ENCODE peak calls at places on chromosomes 5 and 9, in five cellular contexts. Q is kidney, D is retinal pigment epithelial cell, T is GM12864, N is GM10248. B is an unnamed sample.

GRCh38 chr5:177330991-177331837 is 19.5 kb upstream of the MXD3 start:
- DNase-seq in T (no peak), N (no peak), Q (peak), D (no peak), B (no peak)

GRCh38 chr5:90480699-90481098 is 6.0 kb downstream of the POLR3G start:
- DNase-seq in T (no peak), N (no peak), D (no peak), Q (no peak), B (no peak)

GRCh38 chr5:140075371-140075770 is 32.3 kb upstream of the NRG2 start:
- DNase-seq in T (no peak), Q (no peak), D (no peak), N (no peak), B (no peak)

GRCh38 chr5:116038817-116039216 is 6.5 kb downstream of the ARL14EPL start:
- DNase-seq in N (peak), D (no peak), Q (no peak), T (peak), B (no peak)

GRCh38 chr9:127360829-127361228 is 36.1 kb upstream of the SLC2A8 start:
- DNase-seq in T (no peak), Q (no peak), N (no peak), D (no peak), B (no peak)

GRCh38 chr5:167393328-167393727 is 898.1 kb upstream of the WWC1 start:
- DNase-seq in T (no peak), D (no peak), Q (no peak), N (no peak), B (no peak)

GRCh38 chr5:41747708-41748107 is 122.5 kb downstream of the OXCT1 start:
- DNase-seq in N (no peak), T (no peak), D (no peak), Q (no peak), B (no peak)

GRCh38 chr5:141785135-141785534 is 93.1 kb downstream of the PCDH1 start:
- DNase-seq in N (no peak), D (no peak), T (no peak), Q (peak), B (no peak)

GRCh38 chr9:31259824-31260223 is 1124.6 kb upstream of the ACO1 start:
- DNase-seq in D (no peak), T (no peak), Q (no peak), N (no peak), B (no peak)

GRCh38 chr5:57653636-57654290 is 171.2 kb upstream of the ACTBL2 start:
- DNase-seq in D (no peak), N (no peak), Q (no peak), T (no peak), B (no peak)

GRCh38 chr9:131410051-131410491 is 16.2 kb downstream of the PRRC2B start:
- DNase-seq in N (no peak), D (no peak), T (no peak), Q (no peak), B (no peak)

GRCh38 chr5:115419794-115420585 is 123.5 kb upstream of the CCDC112 start:
- DNase-seq in D (peak), Q (no peak), T (no peak), N (no peak), B (no peak)

GRCh38 chr9:124007468-124008306 is 3.9 kb upstream of the LHX2 start:
- DNase-seq in N (no peak), T (no peak), Q (no peak), D (no peak), B (no peak)

GRCh38 chr9:37953204-37953774 is 49.4 kb upstream of the SLC25A51 start:
- DNase-seq in T (no peak), Q (peak), N (no peak), D (no peak), B (peak)

GRCh38 chr9:84939766-84940165 is 270.2 kb downstream of the NTRK2 start:
- DNase-seq in N (no peak), Q (no peak), T (no peak), D (no peak), B (no peak)

GRCh38 chr9:120441446-120442279 is 138.3 kb downstream of the CDK5RAP2 start:
- DNase-seq in T (no peak), N (no peak), Q (no peak), D (no peak), B (no peak)

GRCh38 chr5:117138523-117138922 is 563.9 kb upstream of the SEMA6A start:
- DNase-seq in T (no peak), Q (no peak), N (no peak), D (no peak), B (no peak)

GRCh38 chr5:132059696-132060500 is 557 bp upstream of the IL3 start:
- DNase-seq in Q (peak), D (no peak), N (no peak), T (no peak), B (peak)

GRCh38 chr5:62547929-62548678 is 30.5 kb upstream of the LRRC70 start:
- DNase-seq in N (no peak), Q (no peak), D (no peak), T (no peak), B (no peak)

GRCh38 chr5:58366461-58366860 is 93.4 kb downstream of the PLK2 start:
- DNase-seq in T (no peak), N (no peak), Q (no peak), D (no peak), B (no peak)

GRCh38 chr9:120080781-120081180 is 499.2 kb downstream of the CDK5RAP2 start:
- DNase-seq in N (no peak), D (no peak), Q (no peak), T (no peak), B (no peak)

GRCh38 chr5:44835693-44836092 is 26.9 kb downstream of the MRPS30 start:
- DNase-seq in T (no peak), D (no peak), Q (no peak), N (no peak), B (no peak)

GRCh38 chr9:126975327-126976059 is 60.9 kb downstream of the RALGPS1 start:
- DNase-seq in N (no peak), Q (no peak), T (no peak), D (no peak), B (no peak)

GRCh38 chr5:179113945-179114641 is 53.9 kb downstream of the ZNF354C start:
- DNase-seq in Q (peak), N (no peak), T (no peak), D (no peak), B (no peak)

GRCh38 chr5:157479166-157479565 is 19.2 kb downstream of the NIPAL4 start:
- DNase-seq in Q (no peak), D (no peak), N (no peak), T (no peak), B (no peak)

DNA sequence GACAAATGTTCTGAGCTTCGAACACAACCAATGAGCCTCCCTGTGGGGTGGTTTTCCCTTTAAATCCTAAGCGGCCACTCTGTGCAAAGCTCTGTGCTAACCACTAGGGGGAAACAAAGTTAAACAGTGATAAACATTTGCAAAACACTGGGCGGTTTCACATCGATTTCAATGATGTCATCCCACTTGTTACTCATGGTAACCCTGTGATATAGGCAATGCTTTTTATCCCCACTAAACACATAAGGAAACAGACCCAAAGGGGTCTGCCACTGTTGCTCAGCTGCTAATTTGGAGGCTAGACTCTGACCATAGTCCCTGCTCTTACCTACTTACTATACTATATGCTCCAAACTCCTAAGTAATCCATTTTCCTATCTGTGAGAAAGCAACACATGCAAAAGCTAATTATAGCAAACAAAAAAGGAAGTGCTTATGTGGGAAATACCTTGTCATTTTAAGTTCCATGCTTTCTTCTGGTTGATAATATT is 57.3 kb downstream of the PTPN3 start:
- DNase-seq in D (peak), T (peak), Q (no peak), N (peak), B (no peak)
- TF ChIP-seq CTCF in D (peak), T (peak), Q (peak), N (peak), B (peak)

GRCh38 chr9:121655231-121655755 is 3.9 kb downstream of the DAB2IP start:
- DNase-seq in T (no peak), Q (no peak), D (no peak), N (no peak), B (peak)
- TF ChIP-seq CTCF in T (no peak), Q (no peak), D (no peak), N (no peak), B (no peak)

GRCh38 chr5:82885657-82886389 is 191.4 kb downstream of the TMEM167A start:
- DNase-seq in D (no peak), N (no peak), T (no peak), Q (no peak), B (no peak)
- TF ChIP-seq CTCF in D (peak), N (peak), T (no peak), Q (no peak), B (peak)

GRCh38 chr9:4228142-4228541 is 71.7 kb downstream of the GLIS3 start:
- DNase-seq in N (no peak), Q (no peak), D (no peak), T (no peak), B (no peak)

GRCh38 chr9:4226331-4227250 is 73.3 kb downstream of the GLIS3 start:
- DNase-seq in N (no peak), D (no peak), T (no peak), Q (no peak), B (no peak)

GRCh38 chr9:4225291-4226119 is 74.4 kb downstream of the GLIS3 start:
- DNase-seq in N (no peak), Q (no peak), T (no peak), D (peak), B (no peak)

GRCh38 chr9:4229252-4229651 is 70.6 kb downstream of the GLIS3 start:
- DNase-seq in N (no peak), Q (no peak), D (no peak), T (no peak), B (no peak)

GRCh38 chr9:4228606-4229005 is 71.3 kb downstream of the GLIS3 start:
- DNase-seq in T (no peak), D (no peak), N (no peak), Q (no peak), B (no peak)
- TF ChIP-seq CTCF in T (peak), D (peak), N (peak), Q (peak), B (peak)

GRCh38 chr9:95078934-95079333 is 238.6 kb downstream of the FANCC start:
- DNase-seq in T (no peak), D (no peak), N (no peak), Q (no peak), B (no peak)

GRCh38 chr9:95079461-95079860 is 238.0 kb downstream of the FANCC start:
- DNase-seq in N (no peak), Q (no peak), D (no peak), T (no peak), B (no peak)

GRCh38 chr9:95077053-95077765 is 240.3 kb downstream of the FANCC start:
- DNase-seq in D (no peak), N (no peak), Q (no peak), T (no peak), B (no peak)

GRCh38 chr9:95077766-95078382 is 239.6 kb downstream of the FANCC start:
- DNase-seq in T (no peak), Q (no peak), D (no peak), N (no peak), B (no peak)

DNA sequence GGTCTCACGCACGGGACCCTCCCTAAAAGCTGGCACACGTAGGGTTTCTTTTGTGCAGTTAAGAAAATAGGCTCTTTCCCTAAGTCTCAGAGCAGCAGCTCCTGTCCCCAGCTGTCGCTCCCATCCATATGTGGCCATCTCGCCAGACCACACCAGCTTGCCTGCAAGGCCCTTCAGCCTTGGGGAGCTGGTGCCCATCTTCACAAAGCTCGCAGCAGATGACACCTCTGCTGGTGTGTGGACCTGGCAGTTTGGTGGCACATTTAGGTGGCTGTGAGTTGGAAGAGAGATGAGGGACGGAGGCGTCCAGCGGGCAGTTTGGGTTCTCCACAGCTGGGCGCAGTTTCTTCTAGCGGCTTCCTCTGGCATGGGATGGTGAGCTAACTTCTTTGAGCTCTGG is 239.0 kb downstream of the FANCC start:
- DNase-seq in T (no peak), Q (no peak), N (no peak), D (no peak), B (no peak)
- TF ChIP-seq CTCF in T (no peak), Q (no peak), N (no peak), D (no peak), B (no peak)

DNA sequence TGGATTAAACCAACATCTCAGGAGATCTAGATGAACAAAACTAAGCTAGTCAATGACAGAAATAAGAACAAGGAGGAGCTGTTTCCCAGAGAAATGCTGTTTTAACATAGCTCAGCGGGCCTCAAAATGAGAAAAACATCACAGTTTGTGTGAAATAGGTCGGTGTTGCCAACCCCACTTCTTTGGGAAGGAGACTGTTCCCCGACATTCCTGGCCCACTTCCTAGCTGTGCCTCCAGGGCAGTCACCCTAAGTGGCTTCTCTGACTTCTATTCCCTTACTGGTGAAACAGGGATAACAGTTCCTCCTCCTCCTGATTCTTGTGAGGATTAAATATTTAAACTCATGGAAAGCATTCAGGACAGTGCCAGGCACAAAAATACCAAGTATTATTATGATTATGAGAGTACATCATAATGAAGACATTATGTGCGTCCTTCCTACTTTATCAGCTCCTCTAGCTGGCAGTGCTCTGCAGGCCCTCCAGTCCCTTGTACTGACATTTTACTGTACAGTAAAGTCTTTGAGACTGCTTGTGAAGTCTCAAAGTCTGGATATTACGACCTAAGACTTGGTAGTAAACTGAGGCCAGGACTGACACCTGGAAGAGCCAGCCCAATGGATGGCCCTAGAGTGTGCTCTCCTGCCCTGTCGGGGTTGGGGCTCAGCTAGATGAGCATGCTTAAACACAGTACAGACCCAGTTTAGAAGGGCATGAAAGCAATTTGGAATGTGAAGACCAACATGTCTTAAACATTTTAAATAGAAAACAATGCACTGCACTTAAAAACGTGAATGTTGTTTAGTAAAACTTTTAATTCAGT is 7.3 kb downstream of the ISCA1 start:
- DNase-seq in D (no peak), N (no peak), Q (no peak), T (no peak), B (no peak)
- TF ChIP-seq CTCF in D (no peak), N (no peak), Q (no peak), T (no peak), B (no peak)

DNA sequence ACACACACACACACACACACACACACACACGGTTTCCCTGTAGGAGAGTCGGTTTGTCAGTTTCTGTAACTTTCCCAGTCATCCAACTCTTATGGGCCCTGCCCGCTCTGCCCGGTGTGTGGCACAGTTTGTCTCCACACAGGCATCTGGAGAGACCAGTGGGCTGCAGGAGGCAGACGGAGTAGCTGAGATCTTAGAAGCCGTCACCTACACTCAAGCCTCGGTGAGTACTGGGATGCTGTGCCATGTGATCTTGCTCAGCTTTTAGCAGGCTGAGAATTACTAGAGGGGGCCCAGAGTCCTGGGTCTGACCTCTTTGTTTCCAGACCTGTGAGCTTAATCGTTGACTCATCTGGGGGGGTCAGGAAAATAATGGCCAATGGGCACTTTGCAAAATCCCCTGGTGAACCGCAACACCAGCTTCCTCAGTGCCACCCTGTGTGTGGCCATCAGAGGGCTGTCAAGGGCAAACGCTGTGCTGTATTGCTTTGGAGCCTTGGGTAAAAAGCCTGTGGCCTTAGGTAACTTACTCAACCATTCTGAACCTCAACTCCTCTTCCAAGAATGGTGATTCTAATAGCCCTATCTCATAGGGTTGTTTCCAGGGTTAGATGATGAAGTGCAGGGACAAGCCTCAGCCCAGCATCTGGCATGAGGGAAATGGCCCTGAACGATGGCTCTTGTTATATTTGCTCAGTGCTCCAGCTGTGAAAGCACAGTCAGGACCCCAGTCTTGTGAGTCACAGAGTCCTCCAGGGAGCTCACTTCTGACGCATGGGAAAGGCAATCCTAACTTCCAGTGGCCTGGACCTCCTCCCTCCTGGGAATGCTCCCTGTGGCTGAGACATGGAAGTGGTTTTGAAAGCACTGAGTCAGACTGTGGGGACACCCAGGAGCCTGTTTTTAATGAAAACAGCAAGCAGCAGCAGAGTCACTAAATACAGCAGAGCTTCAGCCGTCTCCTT is 45.6 kb downstream of the COL15A1 start:
- DNase-seq in T (no peak), Q (peak), N (no peak), D (peak), B (no peak)
- TF ChIP-seq CTCF in T (peak), Q (no peak), N (no peak), D (peak), B (peak)

GRCh38 chr5:78300464-78301045 is 6.1 kb upstream of the AP3B1 start:
- DNase-seq in D (no peak), N (no peak), Q (no peak), T (no peak), B (no peak)

GRCh38 chr5:78293856-78294249 is 645 bp downstream of the AP3B1 start:
- DNase-seq in D (no peak), T (no peak), Q (no peak), N (no peak), B (no peak)

GRCh38 chr5:78291687-78292086 is 2.8 kb downstream of the AP3B1 start:
- DNase-seq in Q (no peak), T (no peak), D (no peak), N (no peak), B (no peak)

GRCh38 chr5:78294250-78295034 is at the start of gene AP3B1:
- DNase-seq in N (peak), Q (peak), D (peak), T (peak), B (peak)

GRCh38 chr5:78295035-78295961 is 800 bp upstream of the AP3B1 start:
- DNase-seq in N (peak), Q (peak), T (no peak), D (peak), B (peak)
- TF ChIP-seq CTCF in N (peak), Q (no peak), T (peak), D (peak), B (peak)

GRCh38 chr9:95130484-95130883 is 187.0 kb downstream of the FANCC start:
- DNase-seq in T (no peak), N (no peak), Q (no peak), D (no peak), B (no peak)
- TF ChIP-seq CTCF in T (no peak), N (no peak), Q (no peak), D (no peak), B (no peak)

B was measured in chondrocyte.